ENCODE peak calls at places on chromosome 10, in five cellular contexts. J is heart left ventricle, K is adrenal gland, F is IMR-90, I is uterus. V is an unnamed sample.

GRCh38 chr10:18368681-18369080 is 228.5 kb downstream of the CACNB2 start:
- DNase-seq in J (no peak), K (no peak), F (peak; percentile 77), I (no peak), V (no peak)

GRCh38 chr10:28839600-28840007 is 162.3 kb downstream of the BAMBI start:
- DNase-seq in J (peak; percentile 60), K (peak; percentile 88), F (peak; percentile 79), I (peak; percentile 77), V (peak; percentile 48)

GRCh38 chr10:61779950-61780659 is 117.4 kb downstream of the CABCOCO1 start:
- DNase-seq in J (peak; percentile 32), K (no peak), F (peak; percentile 74), I (peak; percentile 48), V (no peak)

GRCh38 chr10:44416976-44417375 is 32.1 kb upstream of the CXCL12 start:
- DNase-seq in J (no peak), K (no peak), F (no peak), I (peak; percentile 3), V (no peak)

GRCh38 chr10:114604357-114605129 is 53.5 kb downstream of the ABLIM1 start:
- DNase-seq in J (no peak), K (peak; percentile 19), F (no peak), I (no peak), V (no peak)

GRCh38 chr10:80199828-80200227 is 5.5 kb downstream of the ANXA11 start:
- DNase-seq in J (peak; percentile 74), K (peak; percentile 53), F (peak; percentile 82), I (no peak), V (peak; percentile 41)

GRCh38 chr10:44473146-44473545 is 88.2 kb upstream of the CXCL12 start:
- DNase-seq in J (no peak), K (peak; percentile 35), F (no peak), I (no peak), V (no peak)

GRCh38 chr10:75358835-75359421 is 42.6 kb downstream of the ZNF503 start:
- DNase-seq in J (no peak), K (peak; percentile 15), F (peak; percentile 82), I (no peak), V (no peak)

GRCh38 chr10:119007211-119007574 is 22.3 kb upstream of the NANOS1 start:
- DNase-seq in J (no peak), K (no peak), F (no peak), I (no peak), V (no peak)

GRCh38 chr10:3776796-3777571 is 8.0 kb downstream of the KLF6 start:
- DNase-seq in J (no peak), K (peak; percentile 23), F (peak; percentile 94), I (peak; percentile 69), V (peak; percentile 71)
- TF ChIP-seq POLR2A in J (no peak), K (no peak), F (no peak), I (no peak), V (no peak)

GRCh38 chr10:494556-494955 is 194.9 kb downstream of the DIP2C start:
- DNase-seq in J (no peak), K (no peak), F (no peak), I (no peak), V (no peak)

GRCh38 chr10:491667-492424 is 197.6 kb downstream of the DIP2C start:
- DNase-seq in J (no peak), K (no peak), F (no peak), I (no peak), V (no peak)

GRCh38 chr10:494149-494542 is 195.3 kb downstream of the DIP2C start:
- DNase-seq in J (no peak), K (no peak), F (no peak), I (no peak), V (no peak)

GRCh38 chr10:493391-494148 is 195.9 kb downstream of the DIP2C start:
- DNase-seq in J (no peak), K (no peak), F (no peak), I (no peak), V (no peak)

GRCh38 chr10:492896-493295 is 196.6 kb downstream of the DIP2C start:
- DNase-seq in J (no peak), K (no peak), F (no peak), I (no peak), V (no peak)
- H3K27ac ChIP-seq in J (no peak overlapping the region), K (no peak overlapping the region), F (no peak overlapping the region), I (no peak overlapping the region), V (no peak overlapping the region)

DNA sequence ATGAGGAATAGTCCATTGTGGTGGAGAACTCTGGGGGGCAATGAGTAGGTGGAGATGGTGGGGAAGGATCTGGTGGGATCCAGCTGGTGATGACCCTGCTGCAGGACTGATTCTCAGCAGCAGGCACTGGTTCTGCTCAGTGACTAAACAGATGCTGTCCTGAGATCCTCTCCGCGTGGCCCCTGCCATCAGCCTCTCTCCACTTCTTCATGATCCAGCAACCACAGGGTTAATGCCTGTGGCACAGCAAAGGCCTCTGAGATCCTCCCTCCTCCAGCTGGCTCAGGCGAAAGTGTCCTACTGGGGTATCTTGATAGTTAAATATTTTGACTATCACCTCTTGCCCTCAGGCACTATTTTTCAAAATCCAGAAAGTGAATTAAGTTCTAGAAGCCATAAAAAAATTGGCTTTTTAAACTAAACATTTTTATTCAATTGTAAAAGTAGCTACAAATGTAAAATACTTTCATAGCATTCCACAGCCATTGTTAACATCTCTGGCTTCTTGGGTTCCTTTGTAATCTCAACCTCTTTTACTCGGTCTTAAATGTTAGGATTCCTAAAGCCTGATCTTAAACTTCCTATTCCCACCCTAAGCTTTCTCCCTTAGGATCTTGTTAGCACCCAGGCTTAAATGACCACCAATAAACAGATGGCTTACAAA is 13.1 kb downstream of the PLAU start:
- DNase-seq in J (no peak), K (no peak), F (no peak), I (no peak), V (no peak)
- TF ChIP-seq POLR2A in J (no peak), K (no peak), F (no peak), I (no peak), V (no peak)

GRCh38 chr10:6143128-6143527 is 54.3 kb downstream of the RBM17 start:
- DNase-seq in J (no peak), K (no peak), F (no peak), I (no peak), V (no peak)

GRCh38 chr10:6146921-6147320 is 55.8 kb upstream of the PFKFB3 start:
- DNase-seq in J (no peak), K (no peak), F (no peak), I (no peak), V (no peak)

GRCh38 chr10:6144609-6145413 is 56.0 kb downstream of the RBM17 start:
- DNase-seq in J (peak; percentile 94), K (peak; percentile 89), F (peak; percentile 82), I (peak; percentile 89), V (peak; percentile 90)

GRCh38 chr10:6145979-6146432 is 56.7 kb upstream of the PFKFB3 start:
- DNase-seq in J (no peak), K (no peak), F (no peak), I (no peak), V (no peak)

DNA sequence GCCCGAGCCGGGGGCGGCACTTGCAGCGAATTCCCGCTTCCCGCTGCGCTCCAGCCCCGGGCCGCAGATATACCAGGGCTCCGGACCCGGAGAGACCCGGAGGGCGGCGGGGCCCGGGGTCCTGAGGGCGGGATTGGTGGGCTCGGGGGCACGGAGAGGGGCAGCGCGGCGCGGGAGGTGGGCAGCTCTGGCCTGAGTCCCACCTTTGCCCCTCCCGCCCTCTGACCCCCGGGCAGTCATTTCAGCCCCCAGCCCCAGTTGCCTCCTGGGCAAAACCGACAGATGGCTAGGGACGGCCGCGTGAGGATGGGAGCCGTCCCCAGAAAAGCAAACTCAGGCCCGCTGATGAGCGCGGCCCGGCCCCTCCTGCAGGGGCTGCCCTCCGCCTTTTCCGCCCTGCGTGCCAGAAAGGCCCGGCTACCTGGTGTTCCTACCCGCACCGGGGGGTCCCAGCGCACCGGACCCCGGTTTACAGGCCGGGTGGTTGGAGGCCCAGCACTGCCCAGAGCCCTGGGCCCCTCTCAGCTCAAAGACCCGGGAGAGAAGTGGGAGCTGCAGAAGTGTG is 56.7 kb downstream of the RBM17 start:
- DNase-seq in J (no peak), K (no peak), F (no peak), I (no peak), V (no peak)
- H3K27ac ChIP-seq in J (peak overlapping the region; percentile 92), K (peak overlapping the region; percentile 79), F (peak overlapping the region; percentile 93), I (peak overlapping the region; percentile 87), V (peak overlapping the region; percentile 91)

DNA sequence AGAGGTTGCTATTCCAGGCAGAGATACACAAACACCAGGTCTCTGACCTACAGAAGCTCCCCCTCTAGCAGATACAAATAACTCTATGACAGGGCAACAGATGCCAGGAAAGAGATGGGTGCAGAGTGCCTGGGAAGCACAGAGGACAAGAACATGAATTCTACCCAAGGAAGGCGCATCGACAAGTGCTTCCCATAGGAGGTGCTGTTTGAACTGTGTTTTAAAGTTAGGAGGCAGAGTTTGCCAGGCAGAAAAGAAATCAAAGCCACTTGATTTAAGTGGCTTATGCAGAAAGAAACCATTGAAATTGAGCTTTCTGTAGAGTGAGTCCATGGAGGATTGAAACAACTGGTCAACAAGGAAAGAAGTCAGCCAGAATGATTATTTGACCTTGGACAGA is 35.3 kb upstream of the EGR2 start:
- DNase-seq in J (no peak), K (no peak), F (peak; percentile 1), I (no peak), V (no peak)
- TF ChIP-seq POLR2A in J (no peak), K (no peak), F (no peak), I (no peak), V (no peak)

V was measured in stomach.